ENCODE peak calls at places on chromosomes 16 and 17, in five cellular contexts. F is activated B cell treated with CpG ODN at 0.5 μM for 24 hours, O is tibial nerve, U is HL-60, Z is B cell. K is an unnamed sample.

GRCh38 chr16:24273511-24273910 is 17.4 kb downstream of the CACNG3 start:
- DNase-seq in O (no peak), F (no peak), Z (no peak), U (no peak), K (no peak)

GRCh38 chr17:28745777-28746473 is 2.1 kb downstream of the TRAF4 start:
- DNase-seq in O (no peak), F (no peak), U (no peak), Z (peak), K (no peak)

GRCh38 chr16:52727878-52728277 is 180.9 kb upstream of the TOX3 start:
- DNase-seq in O (no peak), Z (no peak), F (no peak), U (peak), K (no peak)

GRCh38 chr16:4733747-4734062 is 366 bp downstream of the ANKS3 start:
- DNase-seq in O (no peak), U (no peak), Z (no peak), F (no peak), K (no peak)

GRCh38 chr17:49201481-49201927 is 8.9 kb downstream of the GNGT2 start:
- DNase-seq in F (no peak), U (no peak), O (no peak), Z (no peak), K (no peak)

GRCh38 chr16:8583712-8584111 is 6.6 kb downstream of the TMEM114 start:
- DNase-seq in O (no peak), F (no peak), Z (no peak), U (no peak), K (no peak)

GRCh38 chr17:1561420-1562177 is 993 bp downstream of the PITPNA start:
- DNase-seq in O (no peak), Z (peak), U (no peak), F (peak), K (peak)

GRCh38 chr16:14347706-14348105 is 276.6 kb downstream of the MRTFB start:
- DNase-seq in Z (no peak), O (no peak), U (no peak), F (no peak), K (no peak)

GRCh38 chr17:45149669-45150603 is 1.7 kb downstream of the HEXIM1 start:
- DNase-seq in F (no peak), Z (peak), O (peak), U (peak), K (no peak)

GRCh38 chr17:4658478-4659305 is 17.2 kb upstream of the ALOX15 start:
- DNase-seq in O (no peak), F (no peak), U (no peak), Z (no peak), K (peak)

GRCh38 chr16:48194828-48195566 is 39.2 kb upstream of the ABCC12 start:
- DNase-seq in U (peak), F (no peak), O (no peak), Z (no peak), K (no peak)

GRCh38 chr17:34673995-34674900 is 94.9 kb downstream of the TMEM132E start:
- DNase-seq in U (no peak), F (no peak), O (no peak), Z (no peak), K (peak)

GRCh38 chr17:38727661-38728220 is 2.4 kb upstream of the CISD3 start:
- DNase-seq in Z (no peak), F (no peak), U (no peak), O (no peak), K (no peak)

DNA sequence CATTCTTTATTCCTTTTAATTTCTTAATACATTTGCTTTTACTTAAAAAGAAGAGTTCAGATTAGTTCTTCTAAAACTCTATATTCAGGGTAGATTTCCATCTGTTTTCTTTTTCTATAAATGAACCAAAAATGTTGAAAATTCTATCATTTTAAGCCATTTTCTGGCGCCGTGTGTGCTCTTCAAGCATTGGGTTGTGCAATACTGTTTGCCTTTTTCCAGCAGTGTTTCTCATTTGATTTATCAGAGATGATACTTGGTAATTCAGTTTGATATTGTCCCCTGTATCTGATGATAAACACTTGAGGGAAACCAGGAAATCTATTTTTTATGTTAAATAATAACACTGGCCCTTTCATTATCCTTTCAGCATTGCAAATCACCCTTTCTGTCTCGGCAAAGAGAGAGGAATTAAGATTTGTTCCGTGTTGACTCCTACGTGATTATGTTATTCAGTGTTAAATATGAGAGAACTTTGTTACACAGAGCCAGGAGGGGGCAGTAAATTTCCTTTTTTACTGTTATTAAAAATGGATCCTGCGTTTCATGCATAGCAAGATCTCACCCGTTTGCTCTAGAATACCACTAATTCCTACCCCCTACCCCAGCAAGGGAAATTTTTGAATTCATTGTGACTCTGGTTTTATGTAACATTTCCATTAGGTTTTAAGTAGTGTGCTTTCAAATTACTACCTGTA is 606.9 kb upstream of the RBFOX1 start:
- DNase-seq in U (no peak), Z (no peak), O (no peak), F (no peak), K (no peak)
- TF ChIP-seq CTCF in U (no peak), Z (no peak), O (no peak), F (no peak), K (no peak)

DNA sequence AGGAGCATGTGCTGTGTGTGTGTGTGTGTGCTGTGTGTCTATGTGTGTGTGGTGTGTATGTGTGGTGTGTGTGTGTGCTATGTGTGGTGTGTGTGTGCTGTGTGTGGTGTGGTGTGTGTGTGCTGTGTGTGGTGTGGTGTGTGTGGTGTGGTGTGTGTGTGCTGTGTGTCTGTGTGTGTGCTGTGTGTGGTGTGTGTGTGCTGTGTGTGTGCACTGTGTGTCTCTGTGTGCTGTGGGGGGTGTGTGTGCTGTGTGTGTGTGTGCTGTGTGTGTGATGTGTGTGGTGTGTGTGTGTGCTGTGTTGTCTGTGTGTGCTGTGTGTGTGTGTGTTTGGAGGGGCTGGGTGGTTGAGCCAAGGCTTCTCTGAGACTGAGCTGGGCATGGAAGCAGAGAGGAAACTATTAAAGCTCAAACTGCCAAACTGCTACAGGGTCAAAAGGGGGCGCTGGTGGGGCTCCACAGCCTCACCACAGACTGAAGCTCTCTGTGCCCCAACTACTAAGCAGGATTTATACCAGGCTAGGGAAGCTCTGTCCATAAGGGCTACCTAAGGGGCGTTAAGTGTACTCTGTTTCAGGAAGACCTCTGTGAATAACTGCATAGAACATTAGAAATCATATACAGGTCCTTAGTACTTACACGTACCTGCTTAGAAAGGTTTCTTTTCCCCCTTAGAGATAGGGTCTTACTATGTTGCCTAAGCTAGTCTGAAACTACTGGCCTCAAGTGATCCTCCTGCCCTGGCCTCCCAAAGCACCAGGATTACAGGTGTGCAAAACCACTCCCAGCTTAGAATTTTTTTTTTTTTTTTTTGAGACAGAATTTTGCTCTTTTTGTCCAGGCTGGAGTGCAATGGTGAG is 27.8 kb upstream of the GHDC start:
- DNase-seq in F (no peak), O (no peak), U (peak), Z (peak), K (peak)
- TF ChIP-seq CTCF in F (no peak), O (peak), U (peak), Z (peak), K (peak)

DNA sequence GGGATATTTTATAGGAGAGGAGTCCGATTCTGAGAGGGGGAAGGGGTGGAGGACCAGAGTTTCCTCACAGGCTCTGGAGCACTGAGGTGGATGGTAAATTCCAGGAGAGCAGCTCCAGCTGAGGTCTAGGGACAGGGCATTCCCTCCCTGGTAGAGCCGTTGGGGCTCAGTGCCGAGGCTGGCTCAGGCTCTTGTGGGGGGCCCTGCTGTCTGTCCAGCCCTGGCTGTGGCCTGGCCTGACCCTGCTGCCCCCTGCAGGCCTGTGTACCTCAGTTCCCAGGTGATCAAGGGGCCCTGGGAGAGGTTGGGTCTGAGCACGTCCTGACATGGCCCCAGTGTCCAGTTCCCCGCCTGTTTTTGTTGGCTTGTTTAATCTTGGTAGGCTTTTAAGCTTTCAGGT is 16.8 kb downstream of the ZNF750 start:
- DNase-seq in F (no peak), U (no peak), Z (no peak), O (no peak), K (no peak)
- TF ChIP-seq CTCF in F (no peak), U (no peak), Z (peak), O (no peak), K (peak)

DNA sequence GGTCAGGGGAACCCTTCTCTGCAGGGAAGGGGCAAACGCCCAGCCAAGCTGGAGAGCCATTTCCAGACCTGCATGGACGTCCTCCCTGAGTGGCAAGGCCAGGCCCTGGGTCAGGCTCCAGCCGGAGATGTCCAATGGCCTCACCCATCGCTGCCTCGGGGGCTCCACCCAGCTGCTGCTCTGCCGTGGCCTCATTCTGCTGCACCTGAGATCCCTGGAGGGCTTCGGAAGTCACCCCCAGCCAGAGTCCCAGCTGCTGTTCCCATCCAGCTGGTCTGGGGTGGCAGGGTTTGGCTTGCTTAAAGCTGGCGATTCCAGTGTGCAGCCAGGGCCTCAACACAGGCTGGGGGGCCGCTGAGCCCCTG is 190.0 kb upstream of the GSE1 start:
- DNase-seq in U (no peak), Z (no peak), O (no peak), F (peak), K (no peak)
- TF ChIP-seq CTCF in U (no peak), Z (no peak), O (no peak), F (no peak), K (no peak)

GRCh38 chr16:50607051-50607431 is 58.8 kb downstream of the NKD1 start:
- DNase-seq in O (no peak), U (no peak), Z (no peak), F (no peak), K (no peak)
- TF ChIP-seq CTCF in O (no peak), U (no peak), Z (no peak), F (no peak), K (no peak)

K was measured in GM13976.